ENCODE peak calls at places on chromosome 14, in nine cellular contexts. One of them, this sample, is unnamed.

GRCh38 chr14:34081576-34082136 is 130.8 kb upstream of the EGLN3 start:
- DNase-seq in body of pancreas: peak; percentile 27
- DNase-seq in gastrocnemius medialis: no peak
- DNase-seq in H1: no peak
- DNase-seq in stomach: peak; percentile 37
- DNase-seq in endothelial cell of umbilical vein: peak; percentile 24
- DNase-seq in right lobe of liver: no peak
- DNase-seq in Peyer's patch: no peak
- DNase-seq in transverse colon: no peak
- DNase-seq in this sample: no peak

GRCh38 chr14:60349663-60350365 is 100.8 kb downstream of the PPM1A start:
- DNase-seq in transverse colon: peak; percentile 16
- DNase-seq in body of pancreas: peak; percentile 36
- DNase-seq in endothelial cell of umbilical vein: peak; percentile 51
- DNase-seq in right lobe of liver: no peak
- DNase-seq in stomach: peak; percentile 33
- DNase-seq in gastrocnemius medialis: no peak
- DNase-seq in H1: no peak
- DNase-seq in Peyer's patch: no peak
- DNase-seq in this sample: no peak

GRCh38 chr14:33548606-33549005 is 402.3 kb downstream of the EGLN3 start:
- DNase-seq in transverse colon: no peak
- DNase-seq in endothelial cell of umbilical vein: no peak
- DNase-seq in H1: no peak
- DNase-seq in right lobe of liver: no peak
- DNase-seq in Peyer's patch: no peak
- DNase-seq in gastrocnemius medialis: no peak
- DNase-seq in body of pancreas: no peak
- DNase-seq in stomach: no peak
- DNase-seq in this sample: no peak

GRCh38 chr14:21748869-21749303 is 75.3 kb upstream of the OR4E1 start:
- DNase-seq in transverse colon: peak; percentile 40
- DNase-seq in H1: peak; percentile 23
- DNase-seq in body of pancreas: peak; percentile 31
- DNase-seq in gastrocnemius medialis: no peak
- DNase-seq in endothelial cell of umbilical vein: peak; percentile 46
- DNase-seq in Peyer's patch: no peak
- DNase-seq in stomach: no peak
- DNase-seq in right lobe of liver: no peak
- DNase-seq in this sample: no peak

GRCh38 chr14:105467942-105468471 is 6.6 kb upstream of the CRIP2 start:
- DNase-seq in right lobe of liver: no peak
- DNase-seq in transverse colon: no peak
- DNase-seq in Peyer's patch: no peak
- DNase-seq in body of pancreas: no peak
- DNase-seq in stomach: no peak
- DNase-seq in gastrocnemius medialis: no peak
- DNase-seq in endothelial cell of umbilical vein: no peak
- DNase-seq in H1: no peak
- DNase-seq in this sample: no peak

GRCh38 chr14:53946071-53946403 is 10.6 kb downstream of the BMP4 start:
- DNase-seq in gastrocnemius medialis: no peak
- DNase-seq in right lobe of liver: no peak
- DNase-seq in stomach: no peak
- DNase-seq in body of pancreas: no peak
- DNase-seq in transverse colon: no peak
- DNase-seq in endothelial cell of umbilical vein: no peak
- DNase-seq in Peyer's patch: no peak
- DNase-seq in H1: no peak
- DNase-seq in this sample: no peak

GRCh38 chr14:32134448-32135070 is 57.5 kb downstream of the ARHGAP5 start:
- DNase-seq in gastrocnemius medialis: no peak
- DNase-seq in endothelial cell of umbilical vein: peak; percentile 32
- DNase-seq in transverse colon: no peak
- DNase-seq in body of pancreas: no peak
- DNase-seq in H1: no peak
- DNase-seq in right lobe of liver: no peak
- DNase-seq in Peyer's patch: no peak
- DNase-seq in stomach: no peak
- DNase-seq in this sample: no peak

GRCh38 chr14:100531591-100532121 is 55.6 kb downstream of the BEGAIN start:
- DNase-seq in endothelial cell of umbilical vein: no peak
- DNase-seq in transverse colon: no peak
- DNase-seq in H1: no peak
- DNase-seq in right lobe of liver: peak; percentile 46
- DNase-seq in gastrocnemius medialis: peak; percentile 1
- DNase-seq in Peyer's patch: peak; percentile 13
- DNase-seq in body of pancreas: no peak
- DNase-seq in stomach: peak; percentile 17
- DNase-seq in this sample: no peak

GRCh38 chr14:73710737-73711136 is 3.4 kb downstream of the PNMA1 start:
- DNase-seq in stomach: no peak
- DNase-seq in endothelial cell of umbilical vein: no peak
- DNase-seq in transverse colon: no peak
- DNase-seq in body of pancreas: no peak
- DNase-seq in Peyer's patch: no peak
- DNase-seq in gastrocnemius medialis: no peak
- DNase-seq in right lobe of liver: no peak
- DNase-seq in H1: no peak
- DNase-seq in this sample: no peak

DNA sequence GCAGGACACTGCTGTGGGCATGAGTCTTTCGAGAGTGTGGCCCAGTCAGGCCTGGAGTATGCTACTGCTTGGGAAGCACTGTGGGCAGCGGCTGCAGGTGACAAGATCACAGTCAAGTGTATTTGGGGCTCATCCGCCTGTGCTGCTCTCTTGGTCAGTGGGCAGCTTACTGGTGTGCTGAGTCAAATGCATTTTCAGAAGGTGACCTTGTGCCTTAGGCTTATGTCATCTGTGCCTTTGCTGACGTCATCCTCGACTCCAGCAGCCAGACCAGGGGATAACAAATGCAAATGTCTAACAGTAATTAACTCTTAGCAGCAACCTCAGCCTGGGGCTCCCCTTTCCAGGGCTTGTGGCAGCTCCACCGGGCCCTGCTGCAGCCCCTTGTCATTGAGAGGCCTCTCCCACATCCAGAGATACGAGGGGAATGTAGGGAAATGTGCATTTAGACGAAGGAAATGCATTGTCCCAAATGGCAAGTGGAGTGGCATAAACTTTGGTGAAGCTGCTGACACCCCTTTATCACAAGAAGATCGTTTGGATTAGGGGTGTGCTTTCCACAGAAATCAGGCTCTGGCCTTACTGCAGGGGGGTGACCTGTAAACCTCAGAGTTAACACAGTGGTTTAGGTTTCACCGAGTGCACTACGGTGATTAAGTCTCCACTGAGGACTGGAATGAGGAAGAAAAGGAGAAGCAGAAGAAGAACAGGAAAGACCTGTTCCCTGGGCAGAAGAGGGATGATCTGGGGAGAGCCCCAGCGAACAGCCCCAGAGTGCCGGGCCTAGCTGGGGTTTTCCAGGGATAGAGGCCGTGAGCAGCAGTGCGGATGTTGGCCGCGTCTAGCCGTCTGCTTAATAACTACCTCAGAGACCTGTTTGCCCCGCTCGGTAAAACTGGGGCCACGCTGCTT is 39.7 kb downstream of the PSMA6 start:
- DNase-seq in right lobe of liver: peak; percentile 66
- DNase-seq in endothelial cell of umbilical vein: no peak
- DNase-seq in gastrocnemius medialis: no peak
- DNase-seq in Peyer's patch: no peak
- DNase-seq in H1: no peak
- DNase-seq in transverse colon: peak; percentile 80
- DNase-seq in body of pancreas: peak; percentile 63
- DNase-seq in stomach: peak; percentile 88
- DNase-seq in this sample: no peak
- TF ChIP-seq POLR2A in right lobe of liver: no peak
- TF ChIP-seq POLR2A in endothelial cell of umbilical vein: no peak
- TF ChIP-seq POLR2A in gastrocnemius medialis: no peak
- TF ChIP-seq POLR2A in Peyer's patch: no peak
- TF ChIP-seq POLR2A in H1: no peak
- TF ChIP-seq POLR2A in transverse colon: peak; percentile 28
- TF ChIP-seq POLR2A in body of pancreas: no peak
- TF ChIP-seq POLR2A in stomach: no peak
- TF ChIP-seq POLR2A in this sample: no peak

GRCh38 chr14:23561873-23562821 is 5.4 kb downstream of the AP1G2 start:
- DNase-seq in transverse colon: no peak
- DNase-seq in Peyer's patch: no peak
- DNase-seq in right lobe of liver: no peak
- DNase-seq in H1: no peak
- DNase-seq in endothelial cell of umbilical vein: no peak
- DNase-seq in stomach: no peak
- DNase-seq in gastrocnemius medialis: no peak
- DNase-seq in body of pancreas: no peak
- DNase-seq in this sample: no peak

GRCh38 chr14:23564181-23564812 is 3.3 kb downstream of the AP1G2 start:
- DNase-seq in transverse colon: no peak
- DNase-seq in endothelial cell of umbilical vein: no peak
- DNase-seq in stomach: no peak
- DNase-seq in H1: no peak
- DNase-seq in body of pancreas: no peak
- DNase-seq in Peyer's patch: no peak
- DNase-seq in right lobe of liver: no peak
- DNase-seq in gastrocnemius medialis: no peak
- DNase-seq in this sample: no peak

GRCh38 chr14:23562822-23563472 is 4.6 kb downstream of the AP1G2 start:
- DNase-seq in right lobe of liver: no peak
- DNase-seq in H1: no peak
- DNase-seq in Peyer's patch: peak; percentile 47
- DNase-seq in stomach: peak; percentile 58
- DNase-seq in gastrocnemius medialis: no peak
- DNase-seq in body of pancreas: peak; percentile 52
- DNase-seq in endothelial cell of umbilical vein: peak; percentile 47
- DNase-seq in transverse colon: peak; percentile 41
- DNase-seq in this sample: no peak

GRCh38 chr14:23564876-23565275 is 2.7 kb downstream of the AP1G2 start:
- DNase-seq in gastrocnemius medialis: no peak
- DNase-seq in right lobe of liver: no peak
- DNase-seq in Peyer's patch: no peak
- DNase-seq in stomach: no peak
- DNase-seq in body of pancreas: no peak
- DNase-seq in endothelial cell of umbilical vein: no peak
- DNase-seq in H1: no peak
- DNase-seq in transverse colon: no peak
- DNase-seq in this sample: no peak

GRCh38 chr14:23563473-23564180 is 4.0 kb downstream of the AP1G2 start:
- DNase-seq in H1: no peak
- DNase-seq in gastrocnemius medialis: no peak
- DNase-seq in stomach: no peak
- DNase-seq in body of pancreas: no peak
- DNase-seq in right lobe of liver: peak; percentile 88
- DNase-seq in transverse colon: no peak
- DNase-seq in endothelial cell of umbilical vein: no peak
- DNase-seq in Peyer's patch: no peak
- DNase-seq in this sample: no peak
- H3K36me3 ChIP-seq in H1: peaks cover 11% of the 10 kb centered on the region
- H3K36me3 ChIP-seq in gastrocnemius medialis: no peaks in the 10 kb centered on the region
- H3K36me3 ChIP-seq in stomach: peaks cover 51% of the 10 kb centered on the region
- H3K36me3 ChIP-seq in body of pancreas: no peaks in the 10 kb centered on the region
- H3K36me3 ChIP-seq in right lobe of liver: no peaks in the 10 kb centered on the region
- H3K36me3 ChIP-seq in transverse colon: peaks cover 11% of the 10 kb centered on the region
- H3K36me3 ChIP-seq in endothelial cell of umbilical vein: no peaks in the 10 kb centered on the region
- H3K36me3 ChIP-seq in Peyer's patch: no peaks in the 10 kb centered on the region
- H3K36me3 ChIP-seq in this sample: peaks cover 31% of the 10 kb centered on the region

DNA sequence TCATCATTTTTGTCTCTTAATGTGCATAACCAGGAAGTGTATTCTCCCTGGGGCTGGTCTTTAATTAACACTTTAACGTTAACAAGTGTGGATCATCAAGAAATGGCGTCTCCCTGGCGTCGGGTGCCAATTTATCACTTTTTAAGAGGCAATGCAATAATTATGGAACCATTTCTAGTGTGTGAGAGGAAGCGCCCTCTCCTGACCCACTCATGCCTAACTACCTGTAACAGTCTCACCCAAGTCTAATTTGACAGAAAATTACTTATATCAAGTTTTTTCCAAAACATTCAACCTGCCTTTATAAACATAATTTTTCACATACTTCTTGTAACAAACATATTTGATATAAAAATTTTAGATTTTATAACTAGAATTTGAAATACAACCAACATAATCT is 905.3 kb upstream of the MDGA2 start:
- DNase-seq in body of pancreas: no peak
- DNase-seq in Peyer's patch: no peak
- DNase-seq in gastrocnemius medialis: no peak
- DNase-seq in H1: no peak
- DNase-seq in transverse colon: no peak
- DNase-seq in stomach: no peak
- DNase-seq in endothelial cell of umbilical vein: no peak
- DNase-seq in right lobe of liver: no peak
- DNase-seq in this sample: no peak
- TF ChIP-seq POLR2A in body of pancreas: no peak
- TF ChIP-seq POLR2A in Peyer's patch: no peak
- TF ChIP-seq POLR2A in gastrocnemius medialis: no peak
- TF ChIP-seq POLR2A in H1: no peak
- TF ChIP-seq POLR2A in transverse colon: no peak
- TF ChIP-seq POLR2A in stomach: no peak
- TF ChIP-seq POLR2A in endothelial cell of umbilical vein: no peak
- TF ChIP-seq POLR2A in right lobe of liver: no peak
- TF ChIP-seq POLR2A in this sample: no peak

GRCh38 chr14:95207475-95208253 is 50.3 kb upstream of the DICER1 start:
- DNase-seq in stomach: no peak
- DNase-seq in Peyer's patch: no peak
- DNase-seq in transverse colon: no peak
- DNase-seq in gastrocnemius medialis: no peak
- DNase-seq in endothelial cell of umbilical vein: no peak
- DNase-seq in right lobe of liver: no peak
- DNase-seq in body of pancreas: no peak
- DNase-seq in H1: no peak
- DNase-seq in this sample: no peak
- H3K36me3 ChIP-seq in stomach: peaks cover 8% of the 10 kb centered on the region
- H3K36me3 ChIP-seq in Peyer's patch: no peaks in the 10 kb centered on the region
- H3K36me3 ChIP-seq in transverse colon: peaks cover 18% of the 10 kb centered on the region
- H3K36me3 ChIP-seq in gastrocnemius medialis: no peaks in the 10 kb centered on the region
- H3K36me3 ChIP-seq in endothelial cell of umbilical vein: no peaks in the 10 kb centered on the region
- H3K36me3 ChIP-seq in right lobe of liver: no peaks in the 10 kb centered on the region
- H3K36me3 ChIP-seq in body of pancreas: peaks cover 12% of the 10 kb centered on the region
- H3K36me3 ChIP-seq in H1: no peaks in the 10 kb centered on the region
- H3K36me3 ChIP-seq in this sample: peaks cover 26% of the 10 kb centered on the region

This sample was measured in vagina.